ENCODE peak calls at places on chromosome 20, in four cellular contexts. C is pancreas, B is vagina, F is brain microvascular endothelial cell. Q is an unnamed sample.

GRCh38 chr20:2144850-2145249 is 43.2 kb downstream of the STK35 start:
- DNase-seq in F (no peak), C (no peak), B (no peak), Q (no peak)

GRCh38 chr20:20498081-20498861 is 130.4 kb downstream of the INSM1 start:
- DNase-seq in C (no peak), F (no peak), B (no peak), Q (no peak)

GRCh38 chr20:21523398-21523868 is 9.6 kb upstream of the NKX2-2 start:
- DNase-seq in B (no peak), F (no peak), C (no peak), Q (no peak)

GRCh38 chr20:23143098-23143497 is 57.0 kb upstream of the CD93 start:
- DNase-seq in F (peak), B (no peak), C (no peak), Q (peak)

GRCh38 chr20:21228511-21228910 is 74.6 kb upstream of the XRN2 start:
- DNase-seq in F (no peak), B (no peak), C (no peak), Q (no peak)

GRCh38 chr20:2626853-2627541 is 25.4 kb upstream of the NOP56 start:
- DNase-seq in F (peak), C (no peak), B (no peak), Q (no peak)

GRCh38 chr20:2114990-2115681 is 13.5 kb downstream of the STK35 start:
- DNase-seq in B (no peak), F (no peak), C (no peak), Q (no peak)

GRCh38 chr20:41508335-41508734 is 109.8 kb downstream of the CHD6 start:
- DNase-seq in B (no peak), F (no peak), C (no peak), Q (no peak)

GRCh38 chr20:35264755-35265154 is 13.2 kb downstream of the MMP24OS start:
- DNase-seq in F (no peak), C (no peak), B (no peak), Q (no peak)

GRCh38 chr20:11041396-11041795 is 367.6 kb upstream of the JAG1 start:
- DNase-seq in F (no peak), C (no peak), B (no peak), Q (no peak)

DNA sequence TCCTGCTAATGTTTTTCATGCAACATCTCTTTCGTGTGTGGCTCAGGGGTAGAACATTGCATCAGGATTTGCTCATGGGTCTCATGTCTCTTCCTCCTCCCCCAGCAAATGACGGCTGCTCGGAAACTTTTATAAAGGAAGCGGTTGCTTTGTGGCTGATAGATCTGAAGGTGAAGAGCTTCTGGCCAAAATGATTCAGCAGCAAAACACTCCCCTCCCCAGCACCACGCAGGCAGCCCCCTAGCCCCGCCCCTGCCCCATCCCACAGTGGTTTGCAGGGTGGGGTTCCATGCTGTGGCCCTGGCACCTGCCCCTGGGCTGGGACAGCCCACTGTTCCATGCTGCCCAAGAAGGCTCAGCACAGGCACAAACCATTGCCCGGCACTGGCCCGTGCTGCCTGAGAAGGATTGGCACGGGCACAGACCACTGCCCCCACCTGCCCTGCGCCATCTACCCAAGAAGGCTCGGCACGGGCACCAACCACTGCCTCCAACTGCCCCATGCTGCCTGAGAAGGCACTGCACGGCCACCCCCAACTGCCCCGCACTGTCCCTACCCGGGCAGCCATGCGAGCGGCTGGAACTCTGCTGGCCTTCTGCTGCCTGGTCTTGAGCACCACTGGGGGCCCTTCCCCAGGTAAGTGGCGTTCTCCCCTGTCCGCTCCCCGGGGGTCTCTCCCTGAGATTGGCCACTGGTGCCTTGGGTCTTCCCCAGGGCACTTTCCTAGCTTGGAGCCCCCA is at the start of gene CST7:
- DNase-seq in C (peak), B (no peak), F (no peak), Q (no peak)
- H3K4me3 ChIP-seq in C (no peak), B (peak), F (no peak), Q (no peak)

GRCh38 chr20:38372830-38373229 is 26.5 kb downstream of the LBP start:
- DNase-seq in F (no peak), C (no peak), B (no peak), Q (no peak)
- H3K27ac ChIP-seq in F (no peak), C (no peak), B (no peak), Q (no peak)

GRCh38 chr20:24994470-24995368 is 2.2 kb upstream of the APMAP start:
- DNase-seq in F (peak), B (peak), C (peak), Q (peak)
- TF ChIP-seq CTCF in F (peak), B (peak), C (peak), Q (peak)

GRCh38 chr20:31476313-31476623 is 1.2 kb downstream of the REM1 start:
- DNase-seq in C (no peak), B (no peak), F (no peak), Q (no peak)

GRCh38 chr20:31474097-31474436 is 860 bp downstream of the DEFB124 start:
- DNase-seq in B (no peak), C (no peak), F (no peak), Q (no peak)

GRCh38 chr20:31473331-31474096 is 1.4 kb downstream of the DEFB124 start:
- DNase-seq in B (no peak), F (no peak), C (no peak), Q (no peak)

GRCh38 chr20:31475472-31476312 is 604 bp downstream of the REM1 start:
- DNase-seq in B (no peak), C (no peak), F (no peak), Q (no peak)

GRCh38 chr20:31475032-31475431 is at the start of the genes DEFB124 and REM1:
- DNase-seq in B (no peak), C (no peak), F (no peak), Q (peak)
- H3K4me3 ChIP-seq in B (peak), C (no peak), F (peak), Q (peak)

GRCh38 chr20:64067733-64068307 is 4.8 kb downstream of the TCEA2 start:
- DNase-seq in C (no peak), B (no peak), F (no peak), Q (no peak)
- H3K27ac ChIP-seq in C (no peak), B (no peak), F (no peak), Q (no peak)

GRCh38 chr20:59525500-59526241 is 78.7 kb upstream of the PHACTR3 start:
- DNase-seq in F (peak), B (no peak), C (peak), Q (peak)

GRCh38 chr20:59520814-59521213 is 83.5 kb upstream of the PHACTR3 start:
- DNase-seq in B (no peak), F (no peak), C (no peak), Q (no peak)

GRCh38 chr20:59526242-59527225 is 77.8 kb upstream of the PHACTR3 start:
- DNase-seq in C (no peak), F (no peak), B (no peak), Q (no peak)
- TF ChIP-seq CTCF in C (no peak), F (peak), B (no peak), Q (no peak)

GRCh38 chr20:3980260-3981131 is 34.9 kb downstream of the RNF24 start:
- DNase-seq in C (no peak), F (peak), B (no peak), Q (peak)
- H3K4me3 ChIP-seq in C (no peak), F (no peak), B (peak), Q (peak)

DNA sequence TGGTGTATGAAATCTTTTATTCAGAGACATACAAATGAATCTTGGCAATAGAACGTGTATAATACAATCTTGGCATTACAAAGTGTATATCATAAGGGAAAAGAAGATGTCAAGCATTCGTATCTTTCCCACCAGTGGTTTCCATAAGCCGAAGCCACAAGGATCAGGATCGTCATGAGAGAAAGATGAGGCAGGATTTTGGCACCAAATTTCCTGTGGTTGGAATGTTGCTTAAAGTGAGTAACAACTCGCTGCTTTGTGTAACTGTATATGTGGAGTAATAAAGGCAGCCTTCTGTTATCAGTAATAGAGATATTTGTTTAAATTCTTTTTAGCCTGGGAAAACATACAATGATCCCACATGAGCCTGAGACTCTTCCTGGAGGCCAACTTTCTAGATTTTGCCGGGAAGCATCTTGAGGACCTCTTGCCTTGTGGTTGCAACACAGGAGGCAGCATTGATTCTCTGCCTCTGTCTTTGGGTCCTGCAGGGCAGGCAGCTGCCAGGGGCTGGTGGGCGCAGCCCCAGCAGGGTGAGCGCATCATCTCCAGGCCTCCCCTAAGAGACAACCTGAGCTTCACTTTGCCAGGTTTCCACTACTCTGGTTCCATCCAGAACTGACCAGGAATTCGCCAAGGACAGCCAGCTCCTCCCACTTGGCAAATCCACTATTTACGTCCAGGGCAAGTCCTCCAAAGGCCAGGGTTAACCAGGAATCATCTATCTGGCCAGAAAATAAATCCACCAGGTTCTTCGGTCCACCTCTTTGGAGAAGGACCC is 230.9 kb upstream of the SULF2 start:
- DNase-seq in B (no peak), F (peak), C (no peak), Q (no peak)
- H3K27ac ChIP-seq in B (no peak), F (peak), C (no peak), Q (no peak)

GRCh38 chr20:63518351-63518861 is 2.2 kb upstream of the PPDPF start:
- DNase-seq in C (no peak), F (no peak), B (no peak), Q (peak)
- TF ChIP-seq CTCF in C (no peak), F (peak), B (no peak), Q (no peak)